ENCODE peak calls at places on chromosomes 11 and 22, in four cellular contexts. L, X, Z and J are unnamed samples.

GRCh38 chr22:37658133-37659065 is at the start of gene PDXP:
- DNase-seq in X (peak; percentile 99), L (peak; percentile 100), Z (peak; percentile 89), J (peak; percentile 100)

GRCh38 chr11:19742595-19743292 is 30.1 kb downstream of the NAV2 start:
- DNase-seq in Z (peak; percentile 50), X (peak; percentile 52), L (peak; percentile 54), J (peak; percentile 82)

GRCh38 chr11:33894402-33894754 is 2.5 kb upstream of the LMO2 start:
- DNase-seq in L (no peak), Z (no peak), X (no peak), J (no peak)

GRCh38 chr11:102581091-102581490 is 44.0 kb downstream of the MMP20 start:
- DNase-seq in X (no peak), Z (no peak), L (no peak), J (no peak)

GRCh38 chr11:32610926-32611325 is 27.3 kb downstream of the EIF3M start:
- DNase-seq in X (no peak), L (no peak), Z (no peak), J (no peak)

GRCh38 chr22:45134313-45134712 is 29.4 kb upstream of the NUP50 start:
- DNase-seq in L (no peak), X (no peak), Z (no peak), J (no peak)

GRCh38 chr11:2662430-2663299 is 37.1 kb downstream of the KCNQ1OT1 start:
- DNase-seq in L (no peak), X (no peak), Z (no peak), J (no peak)

GRCh38 chr11:11400635-11401232 is 47.7 kb upstream of the CSNK2A3 start:
- DNase-seq in Z (peak; percentile 35), X (peak; percentile 12), L (no peak), J (no peak)

GRCh38 chr11:69799582-69799981 is 19.6 kb downstream of the FGF3 start:
- DNase-seq in Z (peak; percentile 78), L (peak; percentile 20), X (peak; percentile 23), J (peak; percentile 18)

GRCh38 chr11:9003573-9004309 is at the start of gene NRIP3:
- DNase-seq in Z (peak; percentile 91), L (peak; percentile 76), X (no peak), J (peak; percentile 58)

GRCh38 chr11:64711138-64711943 is 11.7 kb downstream of the NRXN2 start:
- DNase-seq in Z (peak; percentile 41), X (no peak), L (no peak), J (no peak)

GRCh38 chr11:27055065-27055682 is 14.6 kb downstream of the BBOX1 start:
- DNase-seq in L (peak; percentile 93), Z (no peak), X (peak; percentile 96), J (no peak)

GRCh38 chr11:72781063-72781312 is 12.9 kb downstream of the STARD10 start:
- DNase-seq in Z (no peak), L (no peak), X (no peak), J (no peak)

GRCh38 chr11:362642-363442 is 6.5 kb upstream of the B4GALNT4 start:
- DNase-seq in X (no peak), Z (no peak), L (no peak), J (no peak)

GRCh38 chr11:78127408-78127807 is 12.0 kb downstream of the ALG8 start:
- DNase-seq in X (no peak), L (no peak), Z (no peak), J (no peak)

DNA sequence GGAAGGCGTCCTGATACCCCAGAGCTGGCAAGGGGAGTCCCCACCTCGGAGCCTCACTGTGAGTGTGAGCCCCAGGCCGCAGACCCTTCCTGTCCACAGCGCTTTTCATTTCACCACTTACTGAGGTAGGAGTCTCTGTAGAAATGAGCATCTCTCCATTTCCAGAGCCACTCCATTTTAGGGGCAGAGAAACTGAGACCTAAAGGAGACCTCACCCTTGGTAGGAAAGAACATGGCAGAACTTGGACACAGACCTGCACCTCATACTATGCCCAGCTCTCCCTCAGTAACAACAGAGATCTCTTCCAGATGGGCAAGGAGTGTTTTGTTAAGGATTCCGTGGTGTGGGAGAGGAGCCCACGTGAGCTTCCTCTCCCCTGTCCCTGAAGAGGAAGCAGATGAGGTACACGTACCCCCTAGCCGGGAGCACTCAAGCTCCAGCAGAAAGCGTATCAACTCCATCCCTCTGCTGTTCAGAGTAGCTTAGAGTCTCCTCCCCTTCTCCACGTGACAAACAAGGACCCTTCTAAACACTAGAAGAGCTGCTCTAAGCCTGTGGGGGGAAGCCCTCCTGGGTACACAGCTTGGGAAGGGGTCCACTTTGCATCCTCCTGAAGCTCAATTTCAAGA is 531 bp upstream of the VSIG2 start:
- DNase-seq in L (no peak), X (no peak), Z (no peak), J (no peak)
- TF ChIP-seq EZH2 in L (no peak), X (no peak), Z (no peak), J (no peak)

DNA sequence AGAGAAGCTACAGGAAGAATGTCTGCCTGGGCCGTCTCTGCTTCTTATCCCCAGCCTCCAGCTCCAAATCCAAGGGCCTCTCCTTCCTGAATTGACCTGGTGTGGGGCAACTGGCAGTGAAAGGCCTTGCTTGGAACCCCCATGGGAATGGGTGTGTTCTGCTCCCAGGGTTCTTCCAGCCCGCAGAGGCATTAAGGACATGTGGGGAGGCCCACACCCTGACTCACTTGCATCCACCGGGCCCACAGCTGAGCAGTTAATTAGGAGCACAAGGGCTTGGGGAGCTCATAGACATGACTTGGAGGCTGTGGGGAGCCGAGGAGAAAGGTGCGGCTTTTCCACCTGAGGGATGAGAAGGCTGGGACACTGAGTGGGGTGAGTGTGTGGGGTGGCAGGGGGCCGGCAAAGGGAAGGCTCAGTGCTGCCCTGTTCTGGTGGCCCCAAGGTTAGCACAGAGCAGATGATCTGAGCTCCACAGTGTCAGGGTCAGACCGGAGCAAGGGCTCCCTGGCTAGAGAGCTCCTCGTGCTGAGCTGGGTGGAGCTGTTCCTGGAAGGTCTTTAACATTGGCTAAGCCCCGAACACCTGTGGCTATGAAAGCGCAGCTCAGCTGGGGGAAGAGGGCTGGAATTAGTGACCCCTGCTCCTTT is 64.5 kb upstream of the NECTIN1 start:
- DNase-seq in X (no peak), Z (no peak), L (peak; percentile 69), J (no peak)
- H2AFZ ChIP-seq in X (no peak overlapping the region), Z (no peak overlapping the region), L (no peak overlapping the region), J (no peak overlapping the region)

GRCh38 chr11:74462009-74462408 is 5.3 kb downstream of the KCNE3 start:
- DNase-seq in X (peak; percentile 66), L (no peak), Z (peak; percentile 60), J (no peak)

GRCh38 chr11:74464746-74465145 is 2.6 kb downstream of the KCNE3 start:
- DNase-seq in Z (no peak), L (no peak), X (no peak), J (no peak)

GRCh38 chr11:74465291-74465708 is 2.0 kb downstream of the KCNE3 start:
- DNase-seq in X (peak; percentile 68), Z (no peak), L (no peak), J (no peak)

GRCh38 chr11:74462631-74463030 is 4.7 kb downstream of the KCNE3 start:
- DNase-seq in Z (no peak), X (no peak), L (no peak), J (no peak)

DNA sequence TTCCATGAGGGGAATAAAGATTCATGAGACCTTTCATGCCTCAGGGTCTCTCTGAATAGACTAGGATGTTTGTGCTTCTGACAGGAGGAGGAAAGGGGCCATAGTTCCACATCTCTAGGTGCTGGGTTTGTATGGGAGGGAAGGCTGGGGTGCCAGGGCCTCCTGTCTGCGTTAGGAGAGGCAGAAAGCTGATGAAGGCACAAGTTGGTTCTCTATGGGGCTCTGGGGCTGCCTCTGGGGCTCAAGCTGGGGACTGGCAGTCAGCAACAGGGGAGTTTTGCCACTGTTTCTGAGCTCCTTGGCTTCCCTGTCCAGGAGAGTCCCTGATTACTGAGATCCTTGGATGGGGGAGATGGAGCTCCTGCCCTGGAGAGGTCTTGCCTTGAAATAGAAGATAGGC is 4.1 kb downstream of the KCNE3 start:
- DNase-seq in Z (no peak), L (no peak), X (no peak), J (no peak)
- H3K4me1 ChIP-seq in Z (peaks cover 43% of the 10 kb centered on the region), L (no peaks in the 10 kb centered on the region), X (peaks cover 62% of the 10 kb centered on the region), J (peaks cover 11% of the 10 kb centered on the region)

GRCh38 chr11:74311352-74311926 is at the start of gene P4HA3:
- DNase-seq in L (peak; percentile 51), X (peak; percentile 13), Z (peak; percentile 93), J (peak; percentile 78)
- TF ChIP-seq EZH2 in L (no peak), X (no peak), Z (no peak), J (no peak)

GRCh38 chr11:107565219-107565937 is at the start of gene ALKBH8:
- DNase-seq in L (peak; percentile 62), Z (peak; percentile 72), X (peak; percentile 54), J (peak; percentile 75)

GRCh38 chr11:107564877-107565218 is 687 bp downstream of the ALKBH8 start:
- DNase-seq in Z (no peak), L (no peak), X (no peak), J (no peak)

GRCh38 chr11:107567739-107568335 is 2.3 kb upstream of the ALKBH8 start:
- DNase-seq in X (no peak), L (no peak), Z (no peak), J (no peak)

GRCh38 chr11:107566569-107566968 is 1.0 kb upstream of the ALKBH8 start:
- DNase-seq in Z (no peak), L (no peak), X (no peak), J (no peak)

GRCh38 chr11:107570015-107570414 is 4.5 kb upstream of the ALKBH8 start:
- DNase-seq in L (no peak), X (no peak), Z (no peak), J (no peak)
- H2AFZ ChIP-seq in L (no peak overlapping the region), X (no peak overlapping the region), Z (peak overlapping the region; percentile 28), J (no peak overlapping the region)